ENCODE peak calls at places on chromosomes 1 and 21, in six cellular contexts. U is GM13977, B is left cardiac atrium, Q is A673, R is retinal pigment epithelial cell, C is lower lobe of right lung. N is an unnamed sample.

GRCh38 chr21:31731112-31731801 is 661 bp downstream of the SCAF4 start:
- DNase-seq in C (peak; percentile 69), Q (peak; percentile 40), B (peak; percentile 61), U (peak; percentile 68), R (no peak), N (peak; percentile 86)

GRCh38 chr21:32914424-32915070 is 111.2 kb upstream of the OLIG2 start:
- DNase-seq in C (no peak), Q (no peak), U (no peak), R (no peak), B (no peak), N (no peak)

GRCh38 chr1:36123357-36123756 is 1.7 kb downstream of the COL8A2 start:
- DNase-seq in C (peak; percentile 77), R (no peak), Q (no peak), B (no peak), U (peak; percentile 64), N (no peak)

GRCh38 chr1:68961143-68961542 is 464.3 kb upstream of the DEPDC1 start:
- DNase-seq in Q (no peak), C (no peak), B (no peak), U (no peak), R (no peak), N (no peak)

GRCh38 chr21:37451446-37451845 is 84.9 kb downstream of the DYRK1A start:
- DNase-seq in R (no peak), C (no peak), Q (no peak), U (no peak), B (no peak), N (no peak)

GRCh38 chr1:169528214-169529067 is 42.7 kb upstream of the SLC19A2 start:
- DNase-seq in C (no peak), Q (no peak), U (no peak), R (no peak), B (no peak), N (no peak)

GRCh38 chr1:97365026-97365425 is 555.8 kb downstream of the DPYD start:
- DNase-seq in B (no peak), C (no peak), R (no peak), U (no peak), Q (no peak), N (no peak)

GRCh38 chr1:54407957-54408700 is 1.9 kb upstream of the SSBP3 start:
- DNase-seq in C (no peak), B (no peak), Q (no peak), R (no peak), U (no peak), N (no peak)

GRCh38 chr1:231929311-231929710 is 302.7 kb downstream of the DISC1 start:
- DNase-seq in C (no peak), U (no peak), B (no peak), R (peak; percentile 78), Q (peak; percentile 74), N (no peak)

GRCh38 chr1:165696625-165697100 is 1.7 kb downstream of the ALDH9A1 start:
- DNase-seq in C (no peak), Q (peak; percentile 95), U (no peak), R (peak; percentile 84), B (no peak), N (no peak)

GRCh38 chr1:64183985-64184440 is 19.4 kb upstream of the UBE2U start:
- DNase-seq in U (no peak), B (no peak), C (no peak), R (no peak), Q (no peak), N (no peak)

GRCh38 chr21:18147678-18148077 is 97.0 kb upstream of the CHODL start:
- DNase-seq in C (no peak), B (no peak), Q (no peak), R (no peak), U (no peak), N (no peak)

GRCh38 chr1:46166521-46167462 is 8.1 kb upstream of the TSPAN1 start:
- DNase-seq in R (no peak), Q (no peak), U (no peak), C (peak; percentile 78), B (peak; percentile 86), N (peak; percentile 54)

GRCh38 chr1:116913941-116914340 is 4.2 kb downstream of the PTGFRN start:
- DNase-seq in C (no peak), B (no peak), U (no peak), Q (no peak), R (no peak), N (no peak)

GRCh38 chr1:194104247-194104844 is 917.9 kb upstream of the B3GALT2 start:
- DNase-seq in R (no peak), B (no peak), C (no peak), U (no peak), Q (no peak), N (no peak)

GRCh38 chr1:117164209-117164608 is 42.7 kb upstream of the TRIM45 start:
- DNase-seq in Q (no peak), R (no peak), U (no peak), C (no peak), B (no peak), N (no peak)

GRCh38 chr21:35024475-35024874 is 24.6 kb downstream of the RUNX1 start:
- DNase-seq in B (no peak), Q (no peak), U (no peak), R (no peak), C (no peak), N (no peak)

GRCh38 chr1:8702121-8702520 is 115.3 kb downstream of the RERE start:
- DNase-seq in B (no peak), Q (peak; percentile 67), U (peak; percentile 59), C (peak; percentile 72), R (no peak), N (no peak)

GRCh38 chr1:22772054-22772453 is 61.4 kb downstream of the EPHB2 start:
- DNase-seq in C (no peak), Q (no peak), R (no peak), U (no peak), B (peak; percentile 57), N (peak; percentile 77)

GRCh38 chr1:8985915-8986813 is 40.1 kb downstream of the SLC2A7 start:
- DNase-seq in C (peak; percentile 73), R (peak; percentile 70), B (peak; percentile 89), Q (peak; percentile 75), U (no peak), N (peak; percentile 92)

GRCh38 chr1:59814180-59814900 is 409 bp upstream of the HOOK1 start:
- DNase-seq in R (peak; percentile 98), B (peak; percentile 78), Q (peak; percentile 98), U (peak; percentile 88), C (peak; percentile 90), N (peak; percentile 85)

GRCh38 chr1:26403656-26404055 is 7.0 kb upstream of the LIN28A start:
- DNase-seq in B (no peak), R (no peak), U (no peak), C (no peak), Q (no peak), N (no peak)

GRCh38 chr1:163980391-163980790 is 578.6 kb upstream of the PBX1 start:
- DNase-seq in U (no peak), B (no peak), C (no peak), Q (no peak), R (no peak), N (no peak)

GRCh38 chr1:174998569-174999215 is 1.1 kb upstream of the CACYBP start:
- DNase-seq in B (no peak), Q (peak; percentile 77), R (peak; percentile 37), U (peak; percentile 61), C (no peak), N (no peak)

GRCh38 chr21:18899261-18899660 is 495.7 kb upstream of the TMPRSS15 start:
- DNase-seq in B (no peak), Q (no peak), R (no peak), U (no peak), C (no peak), N (no peak)

GRCh38 chr1:233379869-233380438 is 52.4 kb downstream of the MAP3K21 start:
- DNase-seq in Q (no peak), C (no peak), U (peak; percentile 18), R (no peak), B (no peak), N (no peak)

GRCh38 chr1:37890378-37891014 is 31.1 kb upstream of the MTF1 start:
- DNase-seq in C (no peak), B (no peak), U (peak; percentile 59), Q (peak; percentile 54), R (no peak), N (no peak)

GRCh38 chr1:23211955-23212354 is 5.3 kb downstream of the HTR1D start:
- DNase-seq in B (no peak), C (no peak), Q (no peak), R (no peak), U (no peak), N (no peak)

GRCh38 chr1:147526501-147526900 is 14.8 kb upstream of the BCL9 start:
- DNase-seq in R (no peak), Q (no peak), U (no peak), B (no peak), C (no peak), N (no peak)

GRCh38 chr1:18072066-18072465 is 35.5 kb upstream of the IGSF21 start:
- DNase-seq in C (no peak), R (no peak), B (no peak), Q (no peak), U (no peak), N (no peak)

GRCh38 chr1:188281927-188282326 is 1453.2 kb downstream of the PLA2G4A start:
- DNase-seq in B (no peak), C (no peak), Q (no peak), U (no peak), R (no peak), N (no peak)

GRCh38 chr1:2807678-2808385 is 6.3 kb upstream of the TTC34 start:
- DNase-seq in U (no peak), B (no peak), Q (no peak), R (no peak), C (no peak), N (no peak)

N was measured in aorta.